ENCODE peak calls at places on chromosomes 12 and 14, in eight cellular contexts. E is adrenal gland, F is body of pancreas, H is IMR-90, W is A549, J is endothelial cell of umbilical vein, N is HCT116, K is heart left ventricle. S is an unnamed sample.

GRCh38 chr12:81596558-81596957 is 162.6 kb downstream of the PPFIA2 start:
- DNase-seq in K (no peak), H (no peak), N (no peak), J (no peak), E (no peak), F (no peak), W (no peak), S (no peak)

GRCh38 chr12:93177208-93178153 is 200.2 kb upstream of the NUDT4 start:
- DNase-seq in H (no peak), F (no peak), K (no peak), N (no peak), J (peak), W (no peak), E (no peak), S (no peak)

GRCh38 chr12:1540690-1541089 is 53.7 kb downstream of the FBXL14 start:
- DNase-seq in E (no peak), W (no peak), K (no peak), F (no peak), J (no peak), H (peak), N (peak), S (no peak)

GRCh38 chr12:1797991-1798733 is 22.2 kb upstream of the LRTM2 start:
- DNase-seq in K (no peak), W (no peak), F (no peak), H (no peak), J (no peak), N (no peak), E (peak), S (no peak)

GRCh38 chr12:54371328-54372112 is 7.2 kb upstream of the GPR84 start:
- DNase-seq in J (peak), E (no peak), K (peak), F (no peak), H (no peak), W (no peak), N (no peak), S (no peak)

GRCh38 chr14:59187802-59188460 is 536 bp upstream of the DAAM1 start:
- DNase-seq in W (peak), F (peak), H (no peak), E (peak), N (no peak), J (no peak), K (peak), S (no peak)

GRCh38 chr12:95966287-95966870 is 23.2 kb downstream of the AMDHD1 start:
- DNase-seq in H (no peak), K (no peak), E (no peak), F (no peak), W (no peak), N (no peak), J (no peak), S (no peak)

GRCh38 chr14:38129705-38130104 is 78.0 kb upstream of the SSTR1 start:
- DNase-seq in N (no peak), W (no peak), F (no peak), K (no peak), J (no peak), E (no peak), H (no peak), S (no peak)

GRCh38 chr12:28242888-28243633 is 52.8 kb downstream of the CCDC91 start:
- DNase-seq in E (no peak), K (no peak), W (no peak), H (peak), N (no peak), F (no peak), J (peak), S (no peak)

GRCh38 chr14:30607156-30607780 is 14.9 kb upstream of the SCFD1 start:
- DNase-seq in W (no peak), H (peak), E (no peak), K (no peak), F (no peak), J (no peak), N (no peak), S (no peak)

GRCh38 chr12:114952573-114953196 is 268.7 kb upstream of the TBX3 start:
- DNase-seq in E (peak), J (no peak), K (peak), F (no peak), W (no peak), H (peak), N (no peak), S (no peak)

GRCh38 chr14:58865520-58866281 is 227.9 kb downstream of the DACT1 start:
- DNase-seq in F (no peak), H (peak), N (no peak), J (no peak), K (no peak), E (no peak), W (no peak), S (no peak)

GRCh38 chr12:62860501-62861156 is 74.3 kb downstream of the PPM1H start:
- DNase-seq in K (no peak), F (no peak), J (no peak), H (peak), E (no peak), N (no peak), W (no peak), S (no peak)

GRCh38 chr12:122839907-122840554 is 4.8 kb downstream of the HIP1R start:
- DNase-seq in E (peak), K (no peak), W (no peak), H (no peak), N (no peak), F (no peak), J (no peak), S (no peak)

GRCh38 chr12:9751204-9752144 is 9.2 kb downstream of the CD69 start:
- DNase-seq in H (peak), J (peak), K (no peak), W (peak), E (no peak), F (no peak), N (peak), S (peak)

GRCh38 chr12:12564911-12565310 is 2.2 kb upstream of the DUSP16 start:
- DNase-seq in J (no peak), N (no peak), F (no peak), E (no peak), K (no peak), H (no peak), W (no peak), S (no peak)

GRCh38 chr12:14952295-14952995 is 9.0 kb downstream of the ARHGDIB start:
- DNase-seq in F (peak), W (peak), E (no peak), N (peak), J (peak), H (peak), K (peak), S (peak)

GRCh38 chr12:630656-631632 is 32.3 kb downstream of the NINJ2 start:
- DNase-seq in H (no peak), W (no peak), N (no peak), E (no peak), K (peak), F (peak), J (peak), S (no peak)

GRCh38 chr12:109549613-109550309 is 23.5 kb downstream of the MMAB start:
- DNase-seq in F (no peak), N (no peak), H (no peak), K (no peak), W (no peak), E (no peak), J (no peak), S (no peak)

GRCh38 chr14:40417777-40418401 is 985.7 kb upstream of the FBXO33 start:
- DNase-seq in K (no peak), E (peak), J (no peak), F (peak), W (peak), N (peak), H (no peak), S (peak)

GRCh38 chr14:103859416-103860202 is 12.2 kb upstream of the PPP1R13B start:
- DNase-seq in N (no peak), W (no peak), K (no peak), H (no peak), F (no peak), J (peak), E (peak), S (no peak)

GRCh38 chr12:69062838-69063237 is 129.9 kb upstream of the CPM start:
- DNase-seq in N (no peak), H (peak), W (no peak), E (no peak), F (no peak), K (no peak), J (no peak), S (no peak)

GRCh38 chr12:100077367-100077766 is 65.3 kb downstream of the BLTP3B start:
- DNase-seq in E (no peak), N (no peak), K (no peak), F (no peak), J (no peak), W (no peak), H (no peak), S (no peak)

GRCh38 chr14:29663281-29663801 is 264.3 kb downstream of the PRKD1 start:
- DNase-seq in E (no peak), W (no peak), J (no peak), F (no peak), K (no peak), H (no peak), N (no peak), S (no peak)

GRCh38 chr12:126767334-126767733 is 1499.6 kb upstream of the TMEM132C start:
- DNase-seq in N (no peak), K (no peak), W (no peak), F (no peak), J (no peak), E (no peak), H (no peak), S (no peak)

GRCh38 chr14:64766430-64767151 is 62.4 kb downstream of the PLEKHG3 start:
- DNase-seq in F (no peak), W (no peak), E (no peak), J (no peak), H (no peak), K (no peak), N (no peak), S (no peak)

GRCh38 chr14:91817566-91818325 is 49.6 kb downstream of the TC2N start:
- DNase-seq in N (no peak), H (no peak), F (no peak), K (no peak), E (no peak), J (no peak), W (no peak), S (no peak)

GRCh38 chr14:73743431-73743931 is 29.3 kb upstream of the PNMA1 start:
- DNase-seq in K (peak), N (no peak), W (no peak), E (peak), J (peak), F (peak), H (no peak), S (no peak)

GRCh38 chr12:19206493-19207077 is 77.1 kb downstream of the PLEKHA5 start:
- DNase-seq in E (no peak), H (no peak), K (no peak), F (no peak), N (no peak), W (no peak), J (no peak), S (no peak)

GRCh38 chr14:85124896-85125295 is 405.0 kb upstream of the FLRT2 start:
- DNase-seq in N (no peak), E (no peak), H (no peak), J (no peak), W (no peak), F (no peak), K (no peak), S (no peak)

GRCh38 chr14:104895786-104896642 is 28.7 kb upstream of the PLD4 start:
- DNase-seq in F (peak), H (no peak), W (no peak), J (no peak), N (no peak), K (peak), E (peak), S (no peak)

GRCh38 chr12:89451876-89452275 is 72.7 kb downstream of the GALNT4 start:
- DNase-seq in E (peak), F (no peak), K (peak), H (peak), J (peak), W (no peak), N (no peak), S (no peak)

GRCh38 chr14:77083082-77083481 is 15.0 kb upstream of the CIPC start:
- DNase-seq in N (no peak), F (no peak), H (no peak), E (no peak), K (no peak), J (no peak), W (no peak), S (no peak)

GRCh38 chr12:56521590-56522371 is at the start of gene RBMS2:
- DNase-seq in W (peak), E (peak), N (peak), H (peak), J (peak), K (peak), F (peak), S (peak)
- TF ChIP-seq POLR2A in W (no peak), E (peak), N (no peak), H (no peak), J (no peak), K (no peak), F (no peak), S (no peak)

DNA sequence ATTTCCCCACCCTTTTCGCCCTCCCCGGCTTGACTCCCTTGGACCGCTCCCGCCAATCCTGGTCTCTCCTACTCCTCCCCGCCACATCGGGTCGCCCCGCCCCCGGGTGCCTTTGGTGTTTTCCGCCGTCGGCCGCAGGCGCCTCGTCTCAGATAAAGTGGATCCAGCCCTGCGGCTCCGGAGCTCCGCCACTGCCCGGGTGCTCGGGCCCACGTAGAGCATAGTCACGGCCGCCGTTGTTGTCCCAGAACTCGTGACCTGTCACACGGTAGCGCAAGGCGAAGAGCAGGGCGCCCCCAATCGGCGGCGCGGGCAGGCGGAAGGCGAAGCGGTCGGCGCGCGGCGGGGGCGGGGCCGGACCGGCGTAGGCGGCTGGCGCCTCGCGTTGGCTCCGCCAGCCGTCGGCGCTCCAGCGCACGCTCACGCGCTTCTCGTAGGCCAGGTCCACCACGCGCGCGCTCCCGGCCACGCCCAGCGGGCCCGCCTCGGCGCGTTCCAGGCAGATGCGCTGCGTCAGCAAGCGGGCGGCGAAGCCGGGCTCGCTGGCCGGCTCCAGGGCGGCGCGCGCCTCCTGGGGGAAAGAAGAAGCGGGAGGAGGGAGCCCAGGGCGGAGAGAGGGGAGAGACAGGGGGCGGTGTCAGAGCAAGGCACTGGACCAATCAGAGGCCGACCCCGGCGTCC is 1.2 kb downstream of the PPP1R3E start:
- DNase-seq in J (peak), K (peak), E (peak), F (peak), W (peak), N (peak), H (peak), S (peak)
- TF ChIP-seq POLR2A in J (no peak), K (no peak), E (peak), F (peak), W (peak), N (peak), H (peak), S (peak)

DNA sequence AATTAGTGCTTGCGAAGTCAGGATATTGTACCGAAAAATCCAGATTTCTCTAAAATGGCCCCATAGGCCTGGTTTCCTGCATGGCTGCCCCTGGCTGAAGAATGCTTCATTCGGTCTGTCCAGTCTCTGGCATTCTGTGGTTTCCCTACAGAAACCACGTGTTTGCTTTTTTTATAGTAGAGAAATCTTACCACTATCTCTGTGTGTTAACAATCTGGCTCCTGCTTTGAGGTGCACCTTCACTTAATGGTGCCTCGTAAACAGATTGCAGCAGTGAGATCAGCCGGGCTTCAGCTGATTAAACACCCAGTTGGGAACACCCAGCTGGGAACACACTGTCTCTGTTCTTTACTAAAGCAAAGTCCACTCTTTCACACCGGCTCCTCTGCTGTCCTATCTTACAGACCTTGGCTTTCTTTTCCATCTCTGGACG is 6.7 kb upstream of the DNAAF2 start:
- DNase-seq in K (no peak), N (no peak), H (peak), E (no peak), J (no peak), W (no peak), F (peak), S (no peak)
- TF ChIP-seq POLR2A in K (no peak), N (no peak), H (no peak), E (no peak), J (no peak), W (no peak), F (no peak), S (no peak)

DNA sequence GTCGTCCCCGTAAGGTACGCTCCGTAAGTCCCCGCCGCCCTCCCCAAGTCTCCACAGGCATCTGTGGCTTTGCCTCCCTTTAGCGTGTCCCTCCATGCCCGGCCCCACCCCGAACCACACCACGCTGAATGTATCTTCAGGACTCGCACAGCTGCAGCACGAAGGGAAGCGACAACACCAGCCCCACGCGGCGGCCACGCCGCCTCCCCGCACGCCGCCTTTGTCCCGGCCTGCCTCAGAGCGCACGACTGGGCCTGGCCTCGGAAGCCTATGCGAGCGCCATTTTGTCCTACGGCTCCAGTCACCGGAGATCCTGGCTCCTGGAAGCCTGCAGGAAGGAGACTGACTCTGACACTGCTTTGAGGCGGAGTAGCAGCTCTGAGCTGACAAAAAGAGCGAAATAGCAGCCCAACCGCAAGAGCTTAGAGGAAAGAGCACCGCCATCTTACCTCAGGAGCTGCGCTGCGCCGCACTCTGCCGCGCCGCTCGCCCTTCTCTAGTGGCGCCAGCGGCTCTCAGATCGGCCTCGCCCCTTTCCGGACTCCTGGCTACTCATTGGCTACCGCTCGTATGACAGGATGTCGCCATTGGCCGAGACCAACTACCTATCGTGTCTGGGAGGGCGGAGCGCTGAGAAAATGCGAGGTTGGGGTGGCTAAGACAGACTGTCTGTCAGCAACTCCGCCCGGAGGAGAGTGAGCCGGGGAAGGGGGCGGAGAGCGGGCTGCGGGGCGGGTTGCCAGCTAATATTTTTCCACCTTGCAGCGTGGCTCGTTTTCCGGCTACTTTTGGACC is at the start of gene KANSL2:
- DNase-seq in F (peak), J (peak), E (peak), H (peak), N (peak), W (peak), K (peak), S (peak)
- TF ChIP-seq POLR2A in F (peak), J (peak), E (peak), H (peak), N (peak), W (peak), K (peak), S (peak)

GRCh38 chr12:132828706-132829534 is at the start of gene GOLGA3:
- DNase-seq in N (peak), H (peak), E (peak), W (peak), J (peak), F (peak), K (peak), S (peak)

GRCh38 chr12:132831771-132832170 is 3.1 kb upstream of the GOLGA3 start:
- DNase-seq in K (no peak), E (no peak), W (no peak), J (no peak), H (no peak), N (no peak), F (no peak), S (no peak)

GRCh38 chr12:132825089-132825488 is 3.6 kb downstream of the GOLGA3 start:
- DNase-seq in N (no peak), E (no peak), F (no peak), K (no peak), H (no peak), J (no peak), W (no peak), S (no peak)

GRCh38 chr12:132825861-132826260 is 2.8 kb downstream of the GOLGA3 start:
- DNase-seq in N (no peak), F (no peak), H (no peak), K (no peak), W (no peak), E (no peak), J (no peak), S (no peak)

DNA sequence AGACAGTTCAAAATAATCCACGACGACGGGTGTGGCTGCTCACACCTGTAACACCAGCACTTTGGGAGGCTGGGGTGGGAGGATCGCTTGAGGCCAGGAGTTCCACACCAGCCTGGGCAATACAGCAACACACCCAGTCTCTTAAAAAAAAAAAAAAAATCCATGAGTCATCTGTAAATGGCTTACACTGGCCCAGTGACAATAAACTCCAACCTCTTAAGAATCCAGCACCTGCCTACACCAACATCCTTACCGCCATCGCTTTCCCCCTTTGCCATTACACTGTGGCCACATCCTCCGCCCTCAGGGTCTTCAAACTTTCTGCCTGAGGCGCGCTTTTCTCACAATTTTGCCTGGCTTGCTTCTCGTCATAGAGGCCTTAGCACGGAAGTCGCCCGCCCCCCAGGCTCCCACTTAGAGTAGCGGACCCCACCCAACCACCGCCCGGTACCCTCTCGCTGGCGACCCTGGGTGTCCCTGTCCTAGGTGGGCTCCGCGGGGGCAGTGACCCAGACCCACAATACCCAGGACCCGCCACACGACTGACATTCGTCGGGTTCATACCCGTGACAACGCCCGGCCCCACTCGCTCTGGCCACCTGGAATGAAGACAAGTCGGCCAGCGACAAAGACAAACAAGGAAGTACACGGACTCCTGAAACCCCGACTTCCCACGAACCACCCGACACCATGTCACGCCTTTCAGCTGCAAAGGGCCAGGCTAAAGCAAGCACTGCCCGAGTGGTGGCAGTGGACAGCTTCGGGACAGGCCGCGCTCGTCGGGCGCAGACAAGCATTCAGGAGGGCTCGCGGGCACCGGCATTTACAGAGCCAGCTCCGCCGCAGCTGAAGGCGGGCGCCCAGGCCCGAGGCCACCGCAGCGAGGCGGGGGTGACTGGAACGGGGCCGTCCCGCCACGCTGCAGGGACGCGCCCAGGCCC is 636 bp downstream of the GOLGA3 start:
- DNase-seq in N (no peak), J (peak), H (peak), W (peak), F (peak), E (peak), K (no peak), S (peak)
- TF ChIP-seq POLR2A in N (no peak), J (no peak), H (no peak), W (no peak), F (no peak), E (peak), K (no peak), S (no peak)